ENCODE peak calls at places on chromosomes 16 and 17, in nine cellular contexts. B is heart right ventricle; A is mammary epithelial cell; R is right cardiac atrium; Z is tibial nerve; L is CD4-positive, alpha-beta memory T cell; W is CD8-positive, alpha-beta T cell; G is endodermal cell; U is left ventricle myocardium inferior. K is an unnamed sample.
A peak's percentile ranks its signal among the peaks of the same experiment; 100 is the strongest.

GRCh38 chr16:22789281-22789945 is 24.5 kb upstream of the HS3ST2 start:
- DNase-seq in B (no peak), A (peak; percentile 78), R (no peak), Z (no peak), L (no peak), W (no peak), G (no peak), U (no peak), K (no peak)

GRCh38 chr17:1329745-1330343 is 50.4 kb downstream of the TRARG1 start:
- DNase-seq in B (no peak), A (no peak), R (no peak), Z (no peak), L (no peak), W (no peak), G (no peak), U (no peak), K (no peak)

GRCh38 chr17:36980281-36980761 is 31.6 kb downstream of the AATF start:
- DNase-seq in B (no peak), A (no peak), R (no peak), Z (no peak), L (no peak), W (no peak), G (no peak), U (no peak), K (no peak)

GRCh38 chr17:28712037-28712704 is 483 bp upstream of the PROCA1 start:
- DNase-seq in B (peak; percentile 68), A (no peak), R (peak; percentile 85), Z (peak; percentile 19), L (peak; percentile 56), W (peak; percentile 44), G (peak; percentile 93), U (peak; percentile 63), K (no peak)

GRCh38 chr16:561957-562938 is 2.1 kb downstream of the PRR35 start:
- DNase-seq in B (no peak), A (no peak), R (no peak), Z (no peak), L (no peak), W (no peak), G (no peak), U (no peak), K (no peak)

GRCh38 chr17:79777166-79777843 is 643 bp upstream of the CBX2 start:
- DNase-seq in B (peak; percentile 78), A (peak; percentile 30), R (peak; percentile 87), Z (no peak), L (no peak), W (no peak), G (peak; percentile 93), U (peak; percentile 68), K (no peak)

GRCh38 chr16:87248704-87249103 is 68.5 kb downstream of the C16orf95 start:
- DNase-seq in B (no peak), A (no peak), R (no peak), Z (no peak), L (no peak), W (no peak), G (no peak), U (no peak), K (no peak)

GRCh38 chr17:48586355-48586924 is 3.6 kb downstream of the HOXB3 start:
- DNase-seq in B (no peak), A (no peak), R (no peak), Z (no peak), L (no peak), W (no peak), G (peak; percentile 66), U (no peak), K (no peak)

GRCh38 chr16:89965447-89966225 is 17.1 kb downstream of the DEF8 start:
- DNase-seq in B (no peak), A (no peak), R (peak; percentile 46), Z (no peak), L (no peak), W (no peak), G (no peak), U (no peak), K (no peak)

GRCh38 chr17:46766493-46767491 is 51.7 kb downstream of the WNT3 start:
- DNase-seq in B (no peak), A (no peak), R (no peak), Z (no peak), L (no peak), W (no peak), G (peak; percentile 50), U (no peak), K (no peak)

GRCh38 chr17:46770818-46771600 is 47.5 kb downstream of the WNT3 start:
- DNase-seq in B (peak; percentile 50), A (no peak), R (peak; percentile 69), Z (no peak), L (no peak), W (no peak), G (peak; percentile 91), U (peak; percentile 29), K (no peak)

GRCh38 chr17:46769531-46770438 is 48.7 kb downstream of the WNT3 start:
- DNase-seq in B (no peak), A (no peak), R (peak; percentile 59), Z (no peak), L (no peak), W (no peak), G (peak; percentile 56), U (no peak), K (no peak)

GRCh38 chr17:46770439-46770817 is 48.1 kb downstream of the WNT3 start:
- DNase-seq in B (no peak), A (no peak), R (no peak), Z (no peak), L (no peak), W (no peak), G (no peak), U (no peak), K (no peak)

DNA sequence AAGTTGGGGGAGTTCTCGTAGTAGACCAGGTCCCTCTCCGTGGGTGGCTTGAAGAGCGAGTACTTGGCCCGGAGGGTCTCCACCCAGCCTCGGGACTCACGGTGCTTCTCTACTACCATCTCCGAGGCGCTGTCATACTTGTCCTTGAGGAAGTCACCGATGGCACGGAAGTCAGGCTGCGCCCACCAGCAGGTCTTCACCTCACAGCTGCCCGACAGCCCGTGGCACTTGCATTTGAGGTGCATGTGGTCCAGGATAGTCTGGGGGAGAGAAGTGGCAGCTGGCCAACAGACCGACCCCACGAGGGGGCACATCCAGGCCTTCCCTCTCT is 50.0 kb downstream of the WNT3 start:
- DNase-seq in B (no peak), A (no peak), R (no peak), Z (no peak), L (no peak), W (no peak), G (peak; percentile 44), U (no peak), K (no peak)
- H3K27me3 ChIP-seq in B (peaks cover 40% of the 10 kb centered on the region), A (no peaks in the 10 kb centered on the region), R (no peaks in the 10 kb centered on the region), Z (peaks cover 48% of the 10 kb centered on the region), L (peaks cover 18% of the 10 kb centered on the region), W (peaks cover 6% of the 10 kb centered on the region), G (no peaks in the 10 kb centered on the region), U (peaks cover 16% of the 10 kb centered on the region), K (no peaks in the 10 kb centered on the region)

GRCh38 chr16:67361038-67361437 is 32.3 kb downstream of the TPPP3 start:
- DNase-seq in B (no peak), A (no peak), R (no peak), Z (no peak), L (no peak), W (no peak), G (no peak), U (no peak), K (no peak)

GRCh38 chr16:67356372-67356771 is 29.8 kb downstream of the LRRC36 start:
- DNase-seq in B (no peak), A (no peak), R (no peak), Z (no peak), L (no peak), W (no peak), G (no peak), U (no peak), K (no peak)

GRCh38 chr16:67357561-67357960 is 30.9 kb downstream of the LRRC36 start:
- DNase-seq in B (no peak), A (no peak), R (no peak), Z (no peak), L (no peak), W (no peak), G (no peak), U (no peak), K (no peak)
- H3K27me3 ChIP-seq in B (no peaks in the 10 kb centered on the region), A (no peaks in the 10 kb centered on the region), R (no peaks in the 10 kb centered on the region), Z (no peaks in the 10 kb centered on the region), L (no peaks in the 10 kb centered on the region), W (no peaks in the 10 kb centered on the region), G (no peaks in the 10 kb centered on the region), U (peaks cover 3% of the 10 kb centered on the region), K (no peaks in the 10 kb centered on the region)

GRCh38 chr17:27559506-27559931 is 71.5 kb upstream of the LGALS9 start:
- DNase-seq in B (peak; percentile 40), A (no peak), R (peak; percentile 86), Z (peak; percentile 21), L (no peak), W (no peak), G (no peak), U (no peak), K (no peak)

GRCh38 chr17:27558842-27559505 is 72.0 kb upstream of the LGALS9 start:
- DNase-seq in B (no peak), A (no peak), R (no peak), Z (no peak), L (no peak), W (no peak), G (no peak), U (no peak), K (no peak)

GRCh38 chr17:27562777-27563455 is 68.1 kb upstream of the LGALS9 start:
- DNase-seq in B (no peak), A (no peak), R (no peak), Z (no peak), L (no peak), W (no peak), G (no peak), U (no peak), K (no peak)

GRCh38 chr17:27559996-27560481 is 70.9 kb upstream of the LGALS9 start:
- DNase-seq in B (peak; percentile 73), A (peak; percentile 39), R (peak; percentile 89), Z (peak; percentile 57), L (no peak), W (no peak), G (no peak), U (peak; percentile 75), K (no peak)

DNA sequence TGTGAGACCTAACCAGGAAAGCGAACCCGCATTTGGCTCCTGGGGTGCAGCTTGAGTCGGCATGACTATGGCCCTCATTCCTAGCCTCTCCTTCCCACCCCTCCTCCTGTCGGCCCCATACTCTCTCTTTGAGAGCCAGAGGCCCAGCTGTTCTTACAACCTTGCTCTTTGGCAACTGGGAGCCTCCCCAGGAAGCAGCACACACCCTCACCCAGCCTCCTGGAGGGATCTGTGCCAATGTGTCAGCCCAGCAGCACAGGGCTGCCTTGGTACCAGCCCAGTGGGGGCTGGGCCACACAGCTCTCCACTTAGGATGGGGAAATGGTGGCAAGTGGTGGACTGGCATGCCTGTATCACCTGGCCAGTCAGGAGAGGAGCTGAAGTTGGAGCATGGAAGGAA is 70.3 kb upstream of the LGALS9 start:
- DNase-seq in B (peak; percentile 32), A (no peak), R (peak; percentile 70), Z (no peak), L (no peak), W (no peak), G (no peak), U (no peak), K (no peak)
- H3K27me3 ChIP-seq in B (no peaks in the 10 kb centered on the region), A (no peaks in the 10 kb centered on the region), R (no peaks in the 10 kb centered on the region), Z (no peaks in the 10 kb centered on the region), L (no peaks in the 10 kb centered on the region), W (no peaks in the 10 kb centered on the region), G (no peaks in the 10 kb centered on the region), U (no peaks in the 10 kb centered on the region), K (no peaks in the 10 kb centered on the region)

GRCh38 chr17:31522987-31523495 is 131.6 kb downstream of the RAB11FIP4 start:
- DNase-seq in B (no peak), A (no peak), R (no peak), Z (no peak), L (no peak), W (no peak), G (no peak), U (no peak), K (no peak)
- H3K27me3 ChIP-seq in B (no peaks in the 10 kb centered on the region), A (no peaks in the 10 kb centered on the region), R (no peaks in the 10 kb centered on the region), Z (no peaks in the 10 kb centered on the region), L (no peaks in the 10 kb centered on the region), W (no peaks in the 10 kb centered on the region), G (no peaks in the 10 kb centered on the region), U (no peaks in the 10 kb centered on the region), K (no peaks in the 10 kb centered on the region)